ENCODE peak calls at places on chromosomes 2 and 18, in ten cellular contexts. One of them, this sample, is unnamed.

GRCh38 chr2:215288112-215288815 is 23.6 kb upstream of the ATIC start:
- DNase-seq in CD8-positive, alpha-beta T cell: no peak
- DNase-seq in T1000: no peak
- DNase-seq in G401: no peak
- DNase-seq in C1 segment of cervical spinal cord: no peak
- DNase-seq in AG04450: no peak
- DNase-seq in nephron progenitor cell: no peak
- DNase-seq in lung microvascular endothelial cell: no peak
- DNase-seq in mesothelial cell of epicardium: no peak
- DNase-seq in GM04504: no peak
- DNase-seq in this sample: no peak

GRCh38 chr2:471560-471959 is 183.7 kb upstream of the ALKAL2 start:
- DNase-seq in CD8-positive, alpha-beta T cell: no peak
- DNase-seq in nephron progenitor cell: no peak
- DNase-seq in mesothelial cell of epicardium: no peak
- DNase-seq in GM04504: no peak
- DNase-seq in G401: no peak
- DNase-seq in AG04450: no peak
- DNase-seq in T1000: no peak
- DNase-seq in lung microvascular endothelial cell: no peak
- DNase-seq in C1 segment of cervical spinal cord: no peak
- DNase-seq in this sample: no peak

GRCh38 chr2:238862701-238863100 is 14.8 kb downstream of the TWIST2 start:
- DNase-seq in mesothelial cell of epicardium: no peak
- DNase-seq in C1 segment of cervical spinal cord: no peak
- DNase-seq in CD8-positive, alpha-beta T cell: no peak
- DNase-seq in AG04450: no peak
- DNase-seq in nephron progenitor cell: no peak
- DNase-seq in G401: no peak
- DNase-seq in lung microvascular endothelial cell: no peak
- DNase-seq in GM04504: no peak
- DNase-seq in T1000: no peak
- DNase-seq in this sample: no peak

GRCh38 chr18:9926977-9927376 is 13.2 kb downstream of the VAPA start:
- DNase-seq in T1000: no peak
- DNase-seq in lung microvascular endothelial cell: no peak
- DNase-seq in GM04504: no peak
- DNase-seq in G401: no peak
- DNase-seq in C1 segment of cervical spinal cord: no peak
- DNase-seq in CD8-positive, alpha-beta T cell: no peak
- DNase-seq in AG04450: no peak
- DNase-seq in nephron progenitor cell: no peak
- DNase-seq in mesothelial cell of epicardium: no peak
- DNase-seq in this sample: no peak

GRCh38 chr2:215870088-215870490 is 143.3 kb downstream of the MREG start:
- DNase-seq in T1000: no peak
- DNase-seq in G401: no peak
- DNase-seq in lung microvascular endothelial cell: no peak
- DNase-seq in nephron progenitor cell: no peak
- DNase-seq in CD8-positive, alpha-beta T cell: no peak
- DNase-seq in C1 segment of cervical spinal cord: no peak
- DNase-seq in mesothelial cell of epicardium: no peak
- DNase-seq in AG04450: no peak
- DNase-seq in GM04504: peak; percentile 63
- DNase-seq in this sample: no peak

GRCh38 chr2:235493402-235493774 is 455 bp upstream of the AGAP1 start:
- DNase-seq in lung microvascular endothelial cell: no peak
- DNase-seq in C1 segment of cervical spinal cord: no peak
- DNase-seq in AG04450: no peak
- DNase-seq in GM04504: no peak
- DNase-seq in CD8-positive, alpha-beta T cell: no peak
- DNase-seq in mesothelial cell of epicardium: no peak
- DNase-seq in T1000: no peak
- DNase-seq in G401: no peak
- DNase-seq in nephron progenitor cell: no peak
- DNase-seq in this sample: no peak

GRCh38 chr2:67846341-67847070 is 216.3 kb downstream of the C1D start:
- DNase-seq in mesothelial cell of epicardium: peak; percentile 85
- DNase-seq in T1000: peak; percentile 78
- DNase-seq in lung microvascular endothelial cell: peak; percentile 79
- DNase-seq in GM04504: peak; percentile 66
- DNase-seq in AG04450: peak; percentile 96
- DNase-seq in G401: peak; percentile 90
- DNase-seq in nephron progenitor cell: peak; percentile 76
- DNase-seq in CD8-positive, alpha-beta T cell: no peak
- DNase-seq in C1 segment of cervical spinal cord: peak; percentile 38
- DNase-seq in this sample: peak; percentile 96

GRCh38 chr2:63520793-63521192 is 67.5 kb downstream of the WDPCP start:
- DNase-seq in G401: no peak
- DNase-seq in GM04504: no peak
- DNase-seq in T1000: no peak
- DNase-seq in mesothelial cell of epicardium: no peak
- DNase-seq in nephron progenitor cell: no peak
- DNase-seq in lung microvascular endothelial cell: no peak
- DNase-seq in AG04450: no peak
- DNase-seq in C1 segment of cervical spinal cord: no peak
- DNase-seq in CD8-positive, alpha-beta T cell: no peak
- DNase-seq in this sample: no peak

GRCh38 chr2:207044963-207045362 is 105.6 kb downstream of the CPO start:
- DNase-seq in GM04504: no peak
- DNase-seq in CD8-positive, alpha-beta T cell: no peak
- DNase-seq in C1 segment of cervical spinal cord: no peak
- DNase-seq in AG04450: no peak
- DNase-seq in T1000: no peak
- DNase-seq in lung microvascular endothelial cell: no peak
- DNase-seq in nephron progenitor cell: no peak
- DNase-seq in G401: no peak
- DNase-seq in mesothelial cell of epicardium: no peak
- DNase-seq in this sample: no peak

GRCh38 chr2:231662028-231662810 is 46.1 kb upstream of the PTMA start:
- DNase-seq in mesothelial cell of epicardium: peak; percentile 98
- DNase-seq in AG04450: peak; percentile 95
- DNase-seq in lung microvascular endothelial cell: peak; percentile 99
- DNase-seq in T1000: peak; percentile 96
- DNase-seq in nephron progenitor cell: peak; percentile 96
- DNase-seq in G401: peak; percentile 93
- DNase-seq in GM04504: peak; percentile 92
- DNase-seq in C1 segment of cervical spinal cord: peak; percentile 92
- DNase-seq in CD8-positive, alpha-beta T cell: peak; percentile 94
- DNase-seq in this sample: no peak

GRCh38 chr18:68498185-68498584 is 216.7 kb downstream of the TMX3 start:
- DNase-seq in GM04504: no peak
- DNase-seq in mesothelial cell of epicardium: no peak
- DNase-seq in AG04450: no peak
- DNase-seq in lung microvascular endothelial cell: no peak
- DNase-seq in nephron progenitor cell: no peak
- DNase-seq in CD8-positive, alpha-beta T cell: no peak
- DNase-seq in C1 segment of cervical spinal cord: no peak
- DNase-seq in G401: peak; percentile 15
- DNase-seq in T1000: no peak
- DNase-seq in this sample: no peak

GRCh38 chr2:12504443-12504842 is 212.3 kb upstream of the TRIB2 start:
- DNase-seq in GM04504: no peak
- DNase-seq in G401: no peak
- DNase-seq in lung microvascular endothelial cell: no peak
- DNase-seq in AG04450: no peak
- DNase-seq in nephron progenitor cell: no peak
- DNase-seq in T1000: no peak
- DNase-seq in C1 segment of cervical spinal cord: no peak
- DNase-seq in mesothelial cell of epicardium: no peak
- DNase-seq in CD8-positive, alpha-beta T cell: no peak
- DNase-seq in this sample: no peak

GRCh38 chr2:40430741-40431599 is 20.9 kb downstream of the SLC8A1 start:
- DNase-seq in T1000: no peak
- DNase-seq in AG04450: no peak
- DNase-seq in lung microvascular endothelial cell: no peak
- DNase-seq in GM04504: no peak
- DNase-seq in mesothelial cell of epicardium: no peak
- DNase-seq in G401: no peak
- DNase-seq in C1 segment of cervical spinal cord: no peak
- DNase-seq in CD8-positive, alpha-beta T cell: no peak
- DNase-seq in nephron progenitor cell: no peak
- DNase-seq in this sample: no peak

GRCh38 chr18:76455015-76455676 is 39.9 kb downstream of the ZNF516 start:
- DNase-seq in AG04450: no peak
- DNase-seq in CD8-positive, alpha-beta T cell: no peak
- DNase-seq in nephron progenitor cell: no peak
- DNase-seq in C1 segment of cervical spinal cord: no peak
- DNase-seq in GM04504: no peak
- DNase-seq in mesothelial cell of epicardium: peak; percentile 14
- DNase-seq in G401: no peak
- DNase-seq in T1000: no peak
- DNase-seq in lung microvascular endothelial cell: no peak
- DNase-seq in this sample: peak; percentile 78

GRCh38 chr2:240435955-240436625 is 627 bp downstream of the GPC1 start:
- DNase-seq in CD8-positive, alpha-beta T cell: no peak
- DNase-seq in T1000: no peak
- DNase-seq in nephron progenitor cell: peak; percentile 66
- DNase-seq in C1 segment of cervical spinal cord: no peak
- DNase-seq in mesothelial cell of epicardium: no peak
- DNase-seq in GM04504: no peak
- DNase-seq in AG04450: no peak
- DNase-seq in lung microvascular endothelial cell: peak; percentile 39
- DNase-seq in G401: peak; percentile 4
- DNase-seq in this sample: no peak

GRCh38 chr2:69222984-69223658 is 163.9 kb downstream of the GFPT1 start:
- DNase-seq in lung microvascular endothelial cell: no peak
- DNase-seq in CD8-positive, alpha-beta T cell: no peak
- DNase-seq in nephron progenitor cell: no peak
- DNase-seq in mesothelial cell of epicardium: no peak
- DNase-seq in AG04450: no peak
- DNase-seq in C1 segment of cervical spinal cord: no peak
- DNase-seq in G401: no peak
- DNase-seq in T1000: peak; percentile 36
- DNase-seq in GM04504: no peak
- DNase-seq in this sample: peak; percentile 62

GRCh38 chr2:105373895-105374401 is 24.9 kb downstream of the FHL2 start:
- DNase-seq in AG04450: no peak
- DNase-seq in C1 segment of cervical spinal cord: no peak
- DNase-seq in mesothelial cell of epicardium: no peak
- DNase-seq in nephron progenitor cell: no peak
- DNase-seq in GM04504: no peak
- DNase-seq in lung microvascular endothelial cell: no peak
- DNase-seq in T1000: no peak
- DNase-seq in G401: no peak
- DNase-seq in CD8-positive, alpha-beta T cell: no peak
- DNase-seq in this sample: no peak

GRCh38 chr2:178333851-178334250 is 117.1 kb downstream of the PRKRA start:
- DNase-seq in AG04450: no peak
- DNase-seq in mesothelial cell of epicardium: no peak
- DNase-seq in C1 segment of cervical spinal cord: no peak
- DNase-seq in G401: no peak
- DNase-seq in GM04504: no peak
- DNase-seq in nephron progenitor cell: no peak
- DNase-seq in CD8-positive, alpha-beta T cell: no peak
- DNase-seq in T1000: no peak
- DNase-seq in lung microvascular endothelial cell: peak; percentile 55
- DNase-seq in this sample: no peak

GRCh38 chr2:150472122-150472899 is 15.2 kb downstream of the RND3 start:
- DNase-seq in lung microvascular endothelial cell: no peak
- DNase-seq in T1000: no peak
- DNase-seq in AG04450: no peak
- DNase-seq in GM04504: peak; percentile 63
- DNase-seq in G401: no peak
- DNase-seq in C1 segment of cervical spinal cord: no peak
- DNase-seq in mesothelial cell of epicardium: no peak
- DNase-seq in CD8-positive, alpha-beta T cell: no peak
- DNase-seq in nephron progenitor cell: no peak
- DNase-seq in this sample: no peak

GRCh38 chr2:23900133-23900926 is 26.6 kb downstream of the ATAD2B start:
- DNase-seq in T1000: no peak
- DNase-seq in GM04504: peak; percentile 37
- DNase-seq in CD8-positive, alpha-beta T cell: no peak
- DNase-seq in nephron progenitor cell: no peak
- DNase-seq in G401: peak; percentile 21
- DNase-seq in AG04450: no peak
- DNase-seq in C1 segment of cervical spinal cord: no peak
- DNase-seq in lung microvascular endothelial cell: no peak
- DNase-seq in mesothelial cell of epicardium: no peak
- DNase-seq in this sample: no peak

GRCh38 chr2:188032306-188032705 is 259.4 kb upstream of the GULP1 start:
- DNase-seq in nephron progenitor cell: no peak
- DNase-seq in GM04504: no peak
- DNase-seq in AG04450: no peak
- DNase-seq in lung microvascular endothelial cell: no peak
- DNase-seq in mesothelial cell of epicardium: no peak
- DNase-seq in G401: no peak
- DNase-seq in CD8-positive, alpha-beta T cell: no peak
- DNase-seq in T1000: no peak
- DNase-seq in C1 segment of cervical spinal cord: no peak
- DNase-seq in this sample: no peak

GRCh38 chr2:62797107-62797506 is 91.6 kb downstream of the EHBP1 start:
- DNase-seq in mesothelial cell of epicardium: no peak
- DNase-seq in nephron progenitor cell: no peak
- DNase-seq in G401: no peak
- DNase-seq in GM04504: no peak
- DNase-seq in AG04450: no peak
- DNase-seq in C1 segment of cervical spinal cord: no peak
- DNase-seq in lung microvascular endothelial cell: no peak
- DNase-seq in CD8-positive, alpha-beta T cell: no peak
- DNase-seq in T1000: no peak
- DNase-seq in this sample: no peak

GRCh38 chr2:37371979-37372378 is 27.5 kb downstream of the QPCT start:
- DNase-seq in lung microvascular endothelial cell: no peak
- DNase-seq in C1 segment of cervical spinal cord: no peak
- DNase-seq in CD8-positive, alpha-beta T cell: no peak
- DNase-seq in T1000: no peak
- DNase-seq in mesothelial cell of epicardium: no peak
- DNase-seq in GM04504: no peak
- DNase-seq in AG04450: no peak
- DNase-seq in nephron progenitor cell: no peak
- DNase-seq in G401: no peak
- DNase-seq in this sample: no peak

GRCh38 chr2:141492816-141493215 is 638.0 kb downstream of the LRP1B start:
- DNase-seq in nephron progenitor cell: no peak
- DNase-seq in GM04504: no peak
- DNase-seq in mesothelial cell of epicardium: no peak
- DNase-seq in CD8-positive, alpha-beta T cell: no peak
- DNase-seq in AG04450: no peak
- DNase-seq in lung microvascular endothelial cell: no peak
- DNase-seq in G401: no peak
- DNase-seq in T1000: no peak
- DNase-seq in C1 segment of cervical spinal cord: no peak
- DNase-seq in this sample: no peak

GRCh38 chr2:50125230-50125629 is 906.7 kb downstream of the NRXN1 start:
- DNase-seq in C1 segment of cervical spinal cord: no peak
- DNase-seq in lung microvascular endothelial cell: no peak
- DNase-seq in T1000: no peak
- DNase-seq in GM04504: no peak
- DNase-seq in mesothelial cell of epicardium: no peak
- DNase-seq in G401: no peak
- DNase-seq in CD8-positive, alpha-beta T cell: no peak
- DNase-seq in AG04450: no peak
- DNase-seq in nephron progenitor cell: no peak
- DNase-seq in this sample: no peak

GRCh38 chr2:44291281-44292248 is 16.3 kb downstream of the SLC3A1 start:
- DNase-seq in T1000: peak; percentile 36
- DNase-seq in nephron progenitor cell: peak; percentile 20
- DNase-seq in mesothelial cell of epicardium: peak; percentile 62
- DNase-seq in GM04504: peak; percentile 44
- DNase-seq in AG04450: peak; percentile 41
- DNase-seq in lung microvascular endothelial cell: peak; percentile 58
- DNase-seq in C1 segment of cervical spinal cord: peak; percentile 69
- DNase-seq in G401: peak; percentile 48
- DNase-seq in CD8-positive, alpha-beta T cell: no peak
- DNase-seq in this sample: no peak

GRCh38 chr2:217837001-217837491 is 165.7 kb downstream of the TNS1 start:
- DNase-seq in lung microvascular endothelial cell: no peak
- DNase-seq in mesothelial cell of epicardium: no peak
- DNase-seq in nephron progenitor cell: peak; percentile 34
- DNase-seq in AG04450: no peak
- DNase-seq in C1 segment of cervical spinal cord: peak; percentile 66
- DNase-seq in T1000: no peak
- DNase-seq in CD8-positive, alpha-beta T cell: no peak
- DNase-seq in GM04504: peak; percentile 32
- DNase-seq in G401: peak; percentile 4
- DNase-seq in this sample: no peak

GRCh38 chr2:10457846-10458563 is 9.9 kb upstream of the ODC1 start:
- DNase-seq in G401: no peak
- DNase-seq in GM04504: no peak
- DNase-seq in nephron progenitor cell: no peak
- DNase-seq in mesothelial cell of epicardium: no peak
- DNase-seq in C1 segment of cervical spinal cord: no peak
- DNase-seq in AG04450: peak; percentile 24
- DNase-seq in T1000: no peak
- DNase-seq in CD8-positive, alpha-beta T cell: no peak
- DNase-seq in lung microvascular endothelial cell: peak; percentile 60
- DNase-seq in this sample: no peak